ENCODE peak calls at places on chromosomes 6 and 20, in four cellular contexts. M is stimulated activated CD8-positive, alpha-beta memory T cell treated with anti-CD3 and anti-CD28 coated beads, Interleukin-12 subunit alpha, Interleukin-12 subunit beta, amount 100 ng/mL, for 1 hour; Z is NCI-H1092 treated with DMSO at 0.1 percent for 48 hours; P is G401. H is an unnamed sample.

GRCh38 chr6:32609731-32610640 is 20.3 kb upstream of the HLA-DRB1 start:
- DNase-seq in Z (peak; percentile 1), M (no peak), P (peak; percentile 64), H (peak; percentile 84)

GRCh38 chr6:135250751-135251356 is 69.7 kb downstream of the MYB start:
- DNase-seq in M (no peak), Z (no peak), P (no peak), H (no peak)

GRCh38 chr6:723540-723939 is 30.6 kb upstream of the EXOC2 start:
- DNase-seq in P (no peak), Z (no peak), M (no peak), H (no peak)

GRCh38 chr6:50249493-50249892 is 199.8 kb upstream of the DEFB112 start:
- DNase-seq in P (no peak), M (no peak), Z (no peak), H (no peak)

GRCh38 chr6:34478796-34479195 is 12.9 kb downstream of the PACSIN1 start:
- DNase-seq in P (no peak), Z (no peak), M (no peak), H (no peak)

GRCh38 chr6:26311012-26311384 is 54.0 kb upstream of the BTN3A2 start:
- DNase-seq in M (no peak), P (peak; percentile 47), Z (peak; percentile 7), H (no peak)

GRCh38 chr6:51913265-51913664 is 174.1 kb downstream of the PKHD1 start:
- DNase-seq in Z (no peak), M (no peak), P (no peak), H (no peak)

GRCh38 chr20:10682939-10683338 is 9.1 kb upstream of the JAG1 start:
- DNase-seq in M (no peak), P (no peak), Z (no peak), H (no peak)

GRCh38 chr20:59939052-59939878 is 840 bp downstream of the PPP1R3D start:
- DNase-seq in P (no peak), Z (no peak), M (no peak), H (no peak)

GRCh38 chr6:92753956-92754355 is 665.4 kb downstream of the EPHA7 start:
- DNase-seq in M (no peak), P (no peak), Z (no peak), H (no peak)